ENCODE peak calls at places on chromosomes 4 and X, in six cellular contexts. O is H54, L is testis, Q is H1, S is transverse colon, F is GM12891. K is an unnamed sample.
A peak's percentile ranks its signal among the peaks of the same experiment; 100 is the strongest.

GRCh38 chr4:36269116-36269515 is 12.3 kb upstream of the DTHD1 start:
- DNase-seq in O (no peak), L (no peak), Q (no peak), S (no peak), F (no peak), K (no peak)

GRCh38 chr4:146342600-146343192 is 128.4 kb downstream of the REELD1 start:
- DNase-seq in O (no peak), L (peak; percentile 30), Q (no peak), S (no peak), F (no peak), K (no peak)

GRCh38 chr4:114597410-114598115 is 1.0 kb upstream of the UGT8 start:
- DNase-seq in O (no peak), L (no peak), Q (no peak), S (peak; percentile 15), F (no peak), K (no peak)

GRCh38 chrX:110087485-110088356 is 84.8 kb downstream of the TMEM164 start:
- DNase-seq in O (peak; percentile 31), L (no peak), Q (no peak), S (no peak), F (no peak), K (no peak)

GRCh38 chr4:147034372-147034771 is 88.7 kb upstream of the TTC29 start:
- DNase-seq in O (no peak), L (no peak), Q (no peak), S (no peak), F (no peak), K (no peak)

GRCh38 chr4:41454393-41454792 is 83.6 kb upstream of the LIMCH1 start:
- DNase-seq in O (no peak), L (no peak), Q (no peak), S (no peak), F (no peak), K (no peak)

GRCh38 chr4:30755306-30755705 is 35.1 kb downstream of the PCDH7 start:
- DNase-seq in O (no peak), L (no peak), Q (no peak), S (no peak), F (no peak), K (no peak)

GRCh38 chr4:70714488-70714887 is 7.3 kb upstream of the RUFY3 start:
- DNase-seq in O (no peak), L (no peak), Q (no peak), S (no peak), F (no peak), K (no peak)

GRCh38 chr4:5755679-5756078 is 44.7 kb downstream of the EVC start:
- DNase-seq in O (no peak), L (no peak), Q (peak; percentile 32), S (no peak), F (no peak), K (no peak)

GRCh38 chr4:42750831-42751230 is 93.9 kb upstream of the ATP8A1 start:
- DNase-seq in O (no peak), L (no peak), Q (no peak), S (no peak), F (no peak), K (no peak)

GRCh38 chr4:171956678-171957077 is 143.5 kb downstream of the GALNTL6 start:
- DNase-seq in O (no peak), L (no peak), Q (no peak), S (no peak), F (no peak), K (no peak)

GRCh38 chrX:1535241-1536041 is 1.5 kb downstream of the P2RY8 start:
- DNase-seq in O (no peak), L (peak; percentile 47), Q (no peak), S (peak; percentile 39), F (no peak), K (peak; percentile 83)

GRCh38 chr4:102578819-102579218 is 77.7 kb downstream of the NFKB1 start:
- DNase-seq in O (no peak), L (no peak), Q (peak; percentile 50), S (no peak), F (no peak), K (no peak)

GRCh38 chrX:135345328-135345645 is 36.0 kb downstream of the ETDC start:
- DNase-seq in O (no peak), L (peak; percentile 54), Q (no peak), S (peak; percentile 38), F (no peak), K (no peak)

GRCh38 chr4:128306992-128307581 is 19.5 kb upstream of the PGRMC2 start:
- DNase-seq in O (no peak), L (no peak), Q (no peak), S (no peak), F (no peak), K (no peak)

GRCh38 chr4:180363817-180364216 is 1879.4 kb upstream of the TENM3 start:
- DNase-seq in O (no peak), L (no peak), Q (no peak), S (no peak), F (no peak), K (no peak)

GRCh38 chr4:156481845-156482244 is 489.8 kb downstream of the PDGFC start:
- DNase-seq in O (no peak), L (no peak), Q (no peak), S (no peak), F (no peak), K (no peak)

GRCh38 chr4:146458594-146458993 is 63.1 kb downstream of the SLC10A7 start:
- DNase-seq in O (no peak), L (no peak), Q (no peak), S (no peak), F (no peak), K (no peak)

GRCh38 chrX:47936224-47936939 is 67.4 kb downstream of the ZNF182 start:
- DNase-seq in O (no peak), L (no peak), Q (no peak), S (no peak), F (no peak), K (no peak)

GRCh38 chr4:153521995-153522799 is 56.0 kb downstream of the TMEM131L start:
- DNase-seq in O (no peak), L (no peak), Q (no peak), S (no peak), F (no peak), K (no peak)

GRCh38 chrX:134431894-134432293 is 28.1 kb upstream of the HPRT1 start:
- DNase-seq in O (peak; percentile 9), L (no peak), Q (no peak), S (no peak), F (no peak), K (no peak)

GRCh38 chr4:53651142-53651720 is 59.9 kb upstream of the LNX1 start:
- DNase-seq in O (no peak), L (no peak), Q (no peak), S (peak; percentile 80), F (no peak), K (no peak)

GRCh38 chr4:53649357-53649756 is 58.1 kb upstream of the LNX1 start:
- DNase-seq in O (no peak), L (no peak), Q (no peak), S (no peak), F (no peak), K (no peak)

GRCh38 chr4:53656421-53656981 is 65.2 kb upstream of the LNX1 start:
- DNase-seq in O (no peak), L (peak; percentile 42), Q (no peak), S (no peak), F (no peak), K (no peak)

GRCh38 chr4:53654300-53654758 is 63.0 kb upstream of the LNX1 start:
- DNase-seq in O (no peak), L (no peak), Q (no peak), S (no peak), F (no peak), K (no peak)

DNA sequence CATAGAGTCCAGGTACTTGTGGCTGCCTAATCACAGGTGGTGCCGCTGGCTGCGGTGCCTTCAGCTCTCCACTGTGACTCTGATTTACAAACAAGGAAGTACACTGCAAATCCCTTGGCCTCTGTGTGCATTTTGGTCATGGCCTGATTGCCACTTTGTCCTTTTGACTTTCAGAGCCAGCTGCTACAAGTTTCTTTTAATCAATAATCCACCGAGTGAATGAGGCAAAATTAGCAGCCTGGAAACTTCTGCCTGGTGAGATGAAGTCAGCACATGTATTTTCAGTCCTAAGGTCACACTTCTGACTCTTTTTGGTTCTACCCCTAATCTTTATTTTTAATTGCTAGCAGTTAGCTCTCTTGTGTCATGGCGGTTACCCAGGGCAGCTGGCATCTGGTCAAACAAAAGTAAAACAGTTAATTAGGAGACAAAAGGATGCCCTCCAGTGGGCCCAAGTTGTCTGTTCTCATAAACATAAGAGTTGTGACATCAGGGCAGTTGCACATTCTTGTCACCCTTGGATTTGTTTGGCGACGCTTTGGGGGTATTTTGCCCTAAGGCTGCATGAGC is 62.3 kb upstream of the LNX1 start:
- DNase-seq in O (no peak), L (peak; percentile 36), Q (no peak), S (peak; percentile 38), F (no peak), K (no peak)
- TF ChIP-seq POLR2A in O (no peak), L (no peak), Q (no peak), S (no peak), F (no peak), K (no peak)

GRCh38 chrX:24054182-24055042 is at the start of gene EIF2S3:
- DNase-seq in O (peak; percentile 22), L (peak; percentile 89), Q (peak; percentile 84), S (peak; percentile 91), F (peak; percentile 38), K (peak; percentile 97)
- TF ChIP-seq POLR2A in O (peak; percentile 64), L (no peak), Q (peak; percentile 89), S (peak; percentile 78), F (peak; percentile 93), K (no peak)

DNA sequence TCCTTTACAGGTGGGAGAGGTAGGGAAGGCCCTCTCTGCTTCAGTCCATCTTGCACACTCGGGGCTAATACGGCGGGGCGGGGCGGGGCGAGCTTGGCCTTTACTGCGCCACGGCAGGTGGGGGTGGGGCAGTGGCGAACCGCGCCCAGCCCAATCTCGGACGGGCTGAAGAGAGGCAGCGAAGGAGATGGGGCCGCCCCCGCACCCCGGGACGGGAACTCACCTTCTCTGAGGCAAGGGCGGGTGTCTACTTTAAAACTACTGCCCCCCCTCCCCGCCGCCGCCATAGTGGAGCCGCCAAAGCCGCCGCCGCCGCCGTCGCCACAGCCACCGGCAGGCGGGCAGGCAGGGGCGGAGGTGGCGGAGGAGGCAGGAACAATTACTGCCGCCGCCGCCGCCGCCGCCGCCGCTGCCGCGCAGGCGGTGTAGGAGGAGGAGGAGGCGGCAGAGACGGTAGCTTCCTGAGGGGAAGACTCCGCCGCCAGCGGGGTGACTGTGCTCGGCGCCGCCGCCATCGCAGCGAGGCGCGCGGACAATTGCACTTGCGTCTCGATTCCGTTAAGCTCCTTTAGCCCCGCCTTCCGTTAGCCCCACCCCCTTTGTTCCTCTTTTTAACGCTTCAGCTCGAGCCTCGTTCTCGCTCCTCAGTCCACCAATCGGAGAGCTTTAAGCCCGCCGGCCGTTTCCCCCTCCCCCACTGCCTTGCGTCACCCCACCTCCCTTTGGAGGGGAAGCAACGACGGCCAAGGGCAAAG is at the start of gene ZMAT1:
- DNase-seq in O (peak; percentile 62), L (peak; percentile 94), Q (peak; percentile 82), S (peak; percentile 92), F (peak; percentile 36), K (peak; percentile 95)
- TF ChIP-seq POLR2A in O (peak; percentile 89), L (no peak), Q (peak; percentile 87), S (peak; percentile 89), F (no peak), K (peak; percentile 49)

DNA sequence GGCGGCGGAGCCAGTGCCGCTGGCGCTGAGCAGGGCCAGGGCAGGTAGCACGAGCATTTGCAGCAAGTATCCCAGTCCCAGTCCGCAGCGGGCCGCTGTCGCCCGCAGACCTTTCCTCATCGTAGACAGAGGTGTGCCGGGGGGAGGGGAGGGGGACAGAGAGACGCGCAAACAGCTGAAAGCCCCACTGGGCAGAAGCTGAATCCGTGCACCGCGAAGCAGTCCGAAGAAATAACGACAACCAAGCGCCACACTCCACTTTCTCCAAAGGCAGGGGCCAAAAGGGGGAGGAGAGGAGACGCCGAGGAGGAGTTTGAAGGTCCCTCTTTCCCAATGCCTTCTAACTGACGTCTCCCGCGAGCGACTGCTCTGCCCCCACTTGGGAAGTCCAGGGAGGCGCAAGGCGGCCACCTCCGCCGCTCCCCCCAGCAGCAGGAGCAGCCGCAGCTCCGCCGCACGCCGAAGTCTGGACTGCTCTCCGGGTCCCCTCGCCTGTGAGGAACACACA is at the start of gene UNC5C:
- DNase-seq in O (peak; percentile 26), L (peak; percentile 89), Q (peak; percentile 73), S (peak; percentile 48), F (no peak), K (peak; percentile 83)
- TF ChIP-seq POLR2A in O (peak; percentile 29), L (peak; percentile 28), Q (no peak), S (peak; percentile 54), F (no peak), K (no peak)